ENCODE peak calls at places on chromosomes 3 and 15, in eight cellular contexts. Y is foreskin fibroblast, F is ovary, L is Panc1, T is brain microvascular endothelial cell, J is psoas muscle, M is neural progenitor cell, P is endodermal cell. Q is an unnamed sample.

GRCh38 chr3:35665390-35666055 is 26.2 kb downstream of the ARPP21 start:
- DNase-seq in L (no peak), T (peak), P (no peak), F (no peak), J (no peak), Y (peak), M (no peak), Q (no peak)

GRCh38 chr15:90412356-90413194 is 24.5 kb downstream of the IQGAP1 start:
- DNase-seq in J (no peak), M (no peak), F (no peak), Y (peak), T (peak), P (peak), L (no peak), Q (peak)

GRCh38 chr15:40367038-40367672 is 9.1 kb downstream of the DISP2 start:
- DNase-seq in M (no peak), J (peak), L (no peak), T (no peak), P (peak), Y (no peak), F (no peak), Q (no peak)

GRCh38 chr3:176971613-176972174 is 225.6 kb downstream of the TBL1XR1 start:
- DNase-seq in J (no peak), P (no peak), L (no peak), F (no peak), Y (no peak), T (no peak), M (no peak), Q (no peak)

GRCh38 chr3:187610926-187611545 is 59.2 kb downstream of the SST start:
- DNase-seq in P (no peak), Y (no peak), F (no peak), M (no peak), J (no peak), T (no peak), L (no peak), Q (peak)

GRCh38 chr3:124034016-124034808 is 42.3 kb upstream of the ROPN1 start:
- DNase-seq in F (peak), L (no peak), J (peak), P (peak), M (peak), T (no peak), Y (peak), Q (no peak)

GRCh38 chr3:117681619-117682018 is 972.0 kb downstream of the TUSC7 start:
- DNase-seq in T (peak), M (no peak), J (no peak), L (no peak), P (no peak), F (no peak), Y (peak), Q (peak)

GRCh38 chr3:20056727-20057611 is 16.7 kb downstream of the KAT2B start:
- DNase-seq in M (no peak), J (no peak), T (peak), L (peak), Y (peak), P (no peak), F (no peak), Q (no peak)

GRCh38 chr3:80983753-80984152 is 777.7 kb downstream of the GBE1 start:
- DNase-seq in P (no peak), J (no peak), L (no peak), F (no peak), M (no peak), T (no peak), Y (no peak), Q (no peak)

GRCh38 chr3:196179380-196180308 is 31.6 kb downstream of the ZDHHC19 start:
- DNase-seq in F (no peak), J (peak), L (no peak), T (no peak), P (peak), M (peak), Y (peak), Q (peak)

GRCh38 chr3:193943200-193943599 is 192.7 kb upstream of the HES1 start:
- DNase-seq in T (no peak), L (no peak), F (peak), P (peak), Y (no peak), J (no peak), M (peak), Q (no peak)

GRCh38 chr3:156554515-156554841 is 439 bp downstream of the SSR3 start:
- DNase-seq in J (no peak), P (no peak), M (no peak), Y (no peak), F (no peak), T (no peak), L (no peak), Q (no peak)

GRCh38 chr3:49158108-49158709 is 7.9 kb downstream of the CCDC71 start:
- DNase-seq in L (no peak), F (no peak), Y (peak), T (no peak), P (peak), J (peak), M (peak), Q (no peak)

GRCh38 chr3:179606534-179607085 is 2.0 kb downstream of the NDUFB5 start:
- DNase-seq in F (no peak), M (no peak), P (no peak), Y (no peak), L (no peak), J (no peak), T (no peak), Q (no peak)
- H3K4me3 ChIP-seq in F (no peak), M (no peak), P (no peak), Y (no peak), L (no peak), J (no peak), T (no peak), Q (no peak)

DNA sequence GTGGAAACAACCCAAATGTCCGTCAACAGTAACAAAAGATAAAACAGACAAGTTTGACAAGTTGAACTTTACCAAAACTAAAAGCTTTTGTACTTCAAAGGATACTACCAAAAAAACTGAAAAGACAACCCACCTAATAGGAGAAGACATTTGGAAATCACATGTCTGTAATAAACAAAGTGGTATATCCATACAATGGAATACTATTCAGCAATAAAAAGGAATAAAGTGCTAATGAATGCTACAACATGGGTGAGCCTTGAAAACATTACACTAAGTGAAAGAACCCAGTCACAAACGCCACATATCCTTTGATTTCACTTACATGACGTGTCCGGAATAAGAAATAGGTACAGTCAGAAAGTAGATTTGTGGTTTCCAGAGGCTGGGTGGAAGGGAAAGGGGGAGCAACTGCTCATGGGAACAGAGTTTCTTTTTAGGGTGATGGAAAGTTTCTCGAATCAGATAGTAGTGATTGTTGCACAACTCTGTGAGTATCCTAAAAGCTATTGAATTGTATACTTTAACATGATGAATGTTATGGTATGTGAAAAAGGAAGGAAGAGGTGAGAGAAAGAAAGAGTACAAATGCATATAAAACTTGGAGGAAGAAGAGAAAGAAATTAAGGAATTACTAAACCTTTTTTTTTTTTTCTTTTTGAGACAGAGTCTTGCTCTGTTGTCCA is 72.7 kb upstream of the ABHD2 start:
- DNase-seq in T (no peak), M (no peak), Y (no peak), P (no peak), F (no peak), L (no peak), J (no peak), Q (no peak)
- TF ChIP-seq CTCF in T (no peak), M (no peak), Y (no peak), P (no peak), F (no peak), L (no peak), J (no peak), Q (no peak)

DNA sequence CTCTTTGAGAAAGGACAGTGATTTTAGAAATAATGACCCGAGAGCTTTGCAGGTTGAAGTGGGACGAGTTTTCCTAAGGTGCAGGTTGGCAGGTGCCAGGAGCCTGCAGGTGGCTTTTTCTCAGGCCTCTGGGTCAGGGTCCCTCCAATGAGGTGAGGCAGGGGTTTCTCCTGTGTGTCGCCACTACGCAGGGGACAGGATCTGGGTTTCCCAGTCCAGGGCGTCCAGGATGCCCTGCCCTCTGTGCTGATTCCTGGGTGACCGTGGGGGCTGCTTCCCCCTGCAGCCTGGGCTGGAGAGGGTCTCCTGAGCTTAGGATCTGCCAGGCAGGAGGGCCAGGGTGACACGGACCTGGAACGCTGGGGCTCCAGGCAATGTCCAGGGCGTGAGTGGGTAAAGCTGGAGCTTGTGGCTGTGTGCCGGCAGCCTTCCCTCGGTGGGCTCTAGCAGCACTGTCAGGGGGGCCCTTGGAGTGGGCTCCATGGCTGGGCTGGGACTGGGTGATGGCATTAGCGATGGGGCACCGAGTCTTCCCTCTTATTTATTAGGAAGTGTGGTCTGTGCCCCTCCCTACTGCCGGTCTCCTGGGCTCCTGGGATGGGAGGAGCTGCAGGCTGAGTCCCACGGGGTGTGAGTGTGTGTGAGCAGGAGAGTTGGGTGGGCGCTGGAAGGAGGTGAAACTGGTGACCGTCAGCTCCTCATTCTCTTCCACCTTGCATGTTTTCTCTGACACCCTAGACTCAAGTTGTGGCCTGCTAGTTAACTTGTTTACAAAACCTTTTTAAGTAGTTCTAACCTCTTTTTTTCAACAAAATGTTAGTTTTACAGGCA is 1.8 kb downstream of the APBA2 start:
- DNase-seq in J (no peak), Y (peak), M (no peak), P (no peak), F (no peak), T (no peak), L (no peak), Q (no peak)
- H3K4me3 ChIP-seq in J (no peak), Y (no peak), M (peak), P (peak), F (no peak), T (no peak), L (no peak), Q (peak)

GRCh38 chr15:34853001-34853758 is 57.8 kb upstream of the ACTC1 start:
- DNase-seq in F (no peak), M (peak), T (no peak), P (no peak), L (no peak), J (no peak), Y (peak), Q (no peak)
- TF ChIP-seq CTCF in F (no peak), M (peak), T (no peak), P (peak), L (peak), J (no peak), Y (no peak), Q (no peak)

GRCh38 chr15:35243758-35244157 is 158.7 kb upstream of the NANOGP8 start:
- DNase-seq in P (no peak), L (no peak), T (no peak), J (no peak), F (no peak), Y (peak), M (no peak), Q (no peak)
- H3K4me3 ChIP-seq in P (peak), L (no peak), T (no peak), J (no peak), F (no peak), Y (no peak), M (no peak), Q (no peak)

GRCh38 chr15:75367406-75367912 is 948 bp downstream of the MAN2C1 start:
- DNase-seq in L (no peak), P (no peak), Y (no peak), T (no peak), F (no peak), M (no peak), J (no peak), Q (no peak)
- TF ChIP-seq CTCF in L (no peak), P (no peak), Y (no peak), T (no peak), F (no peak), M (no peak), J (no peak), Q (no peak)